ENCODE peak calls at places on chromosomes 6 and 20, in five cellular contexts. A, G, T, P and Y are unnamed samples.

GRCh38 chr6:40891131-40891530 is 147.9 kb downstream of the UNC5CL start:
- DNase-seq in G (no peak), P (peak), A (no peak), T (no peak), Y (no peak)

GRCh38 chr20:6780414-6780813 is 12.9 kb downstream of the BMP2 start:
- DNase-seq in A (no peak), T (no peak), G (no peak), P (no peak), Y (no peak)

GRCh38 chr20:22312744-22313346 is 271.5 kb downstream of the FOXA2 start:
- DNase-seq in G (no peak), T (no peak), P (peak), A (peak), Y (peak)

GRCh38 chr6:133241901-133242760 is 974 bp downstream of the EYA4 start:
- DNase-seq in T (no peak), G (peak), P (peak), A (peak), Y (no peak)

GRCh38 chr20:54139188-54139587 is 34.6 kb downstream of the CYP24A1 start:
- DNase-seq in G (no peak), A (no peak), P (no peak), T (no peak), Y (no peak)

GRCh38 chr20:63009988-63010769 is 3.4 kb upstream of the BHLHE23 start:
- DNase-seq in G (peak), A (no peak), T (no peak), P (peak), Y (no peak)

GRCh38 chr6:157317129-157317814 is 6.0 kb downstream of the TMEM242 start:
- DNase-seq in P (no peak), T (no peak), G (no peak), A (no peak), Y (peak)

GRCh38 chr6:111171577-111172400 is 84.5 kb downstream of the SLC16A10 start:
- DNase-seq in P (no peak), T (no peak), G (peak), A (no peak), Y (no peak)

GRCh38 chr20:3680701-3681351 is 984 bp downstream of the ADAM33 start:
- DNase-seq in G (no peak), P (peak), T (no peak), A (no peak), Y (no peak)

GRCh38 chr20:34293589-34293988 is 9.6 kb downstream of the AHCY start:
- DNase-seq in P (no peak), T (no peak), A (no peak), G (no peak), Y (no peak)

GRCh38 chr6:139150915-139151314 is 16.0 kb downstream of the HECA start:
- DNase-seq in P (no peak), T (no peak), A (no peak), G (no peak), Y (no peak)

GRCh38 chr6:157592566-157592965 is 211.6 kb downstream of the ZDHHC14 start:
- DNase-seq in A (peak), P (no peak), T (no peak), G (no peak), Y (no peak)

GRCh38 chr6:157954150-157955117 is 27.2 kb upstream of the SYNJ2 start:
- DNase-seq in T (no peak), G (no peak), P (peak), A (peak), Y (peak)

GRCh38 chr6:125597411-125598253 is 151.8 kb upstream of the HEY2 start:
- DNase-seq in G (no peak), A (no peak), T (peak), P (no peak), Y (peak)

GRCh38 chr6:30071081-30071818 is 4.3 kb downstream of the PPP1R11 start:
- DNase-seq in G (no peak), A (peak), T (peak), P (peak), Y (no peak)
- H3K4me3 ChIP-seq in G (no peak), A (peak), T (no peak), P (no peak), Y (no peak)

GRCh38 chr6:10589429-10589727 is 68.2 kb downstream of the GCNT2 start:
- DNase-seq in T (no peak), G (no peak), A (no peak), P (no peak), Y (no peak)

GRCh38 chr6:10589983-10590382 is 68.8 kb downstream of the GCNT2 start:
- DNase-seq in A (no peak), T (no peak), P (no peak), G (no peak), Y (no peak)

GRCh38 chr6:10588562-10589428 is 67.6 kb downstream of the GCNT2 start:
- DNase-seq in T (no peak), P (no peak), A (no peak), G (no peak), Y (no peak)

GRCh38 chr6:10587694-10588392 is 66.7 kb downstream of the GCNT2 start:
- DNase-seq in T (no peak), P (no peak), A (no peak), G (no peak), Y (no peak)

GRCh38 chr6:10591411-10592160 is 70.4 kb downstream of the GCNT2 start:
- DNase-seq in P (no peak), T (no peak), G (no peak), A (no peak), Y (no peak)
- TF ChIP-seq CTCF in P (no peak), T (no peak), G (no peak), A (no peak), Y (no peak)

GRCh38 chr20:38881806-38882440 is 44.3 kb upstream of the FAM83D start:
- DNase-seq in A (no peak), T (peak), P (no peak), G (no peak), Y (no peak)

GRCh38 chr20:38882600-38882999 is 43.6 kb upstream of the FAM83D start:
- DNase-seq in A (no peak), T (no peak), P (no peak), G (no peak), Y (no peak)

GRCh38 chr20:38883081-38883980 is 42.9 kb upstream of the FAM83D start:
- DNase-seq in G (no peak), T (peak), A (no peak), P (no peak), Y (no peak)

GRCh38 chr20:38878798-38879197 is 47.4 kb upstream of the FAM83D start:
- DNase-seq in A (peak), G (no peak), T (no peak), P (peak), Y (no peak)

DNA sequence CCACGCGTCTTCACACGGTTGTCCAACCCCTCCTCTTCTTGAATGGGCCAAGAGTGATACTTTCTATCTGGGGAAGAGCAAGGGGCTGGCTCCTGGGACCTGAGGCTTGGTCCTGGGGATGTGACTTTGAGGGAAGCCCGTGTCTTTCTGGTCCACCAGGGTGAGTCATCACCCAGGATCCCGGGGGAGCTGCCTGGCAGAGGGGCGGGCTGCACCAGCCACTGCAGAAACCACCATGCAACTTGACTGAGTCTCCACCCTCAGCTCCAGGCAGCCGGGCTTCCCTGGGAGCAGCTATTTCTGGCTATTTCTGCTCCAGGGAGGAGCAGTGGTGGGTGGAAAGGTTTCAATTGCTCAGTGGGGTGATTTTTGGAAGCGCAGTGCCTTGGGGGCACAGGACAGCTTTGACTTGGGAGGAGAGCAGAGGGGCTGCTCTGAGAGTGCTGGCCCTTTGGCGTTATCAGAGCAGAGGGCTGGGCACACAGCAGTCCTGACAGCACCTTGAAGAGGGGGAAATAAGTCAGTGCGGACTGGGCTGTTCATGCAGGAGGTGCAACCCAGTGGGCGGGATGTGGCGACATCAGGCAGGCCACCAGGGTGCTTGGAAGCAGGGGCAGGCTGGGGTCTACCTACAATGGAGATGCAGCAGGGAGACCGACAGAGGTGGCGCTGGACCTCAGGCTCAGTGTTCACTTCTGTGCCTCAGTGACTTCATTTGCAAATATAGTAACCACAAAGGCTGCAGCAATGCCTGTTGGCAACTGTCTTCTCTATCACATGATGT is 45.1 kb upstream of the FAM83D start:
- DNase-seq in T (peak), P (no peak), G (no peak), A (no peak), Y (no peak)
- H3K4me3 ChIP-seq in T (no peak), P (no peak), G (no peak), A (no peak), Y (no peak)

GRCh38 chr6:16563628-16564240 is 197.5 kb downstream of the ATXN1 start:
- DNase-seq in G (no peak), P (no peak), T (no peak), A (no peak), Y (no peak)

GRCh38 chr6:16562498-16562897 is 198.8 kb downstream of the ATXN1 start:
- DNase-seq in A (no peak), P (no peak), T (no peak), G (no peak), Y (no peak)

GRCh38 chr6:16568128-16568527 is 193.1 kb downstream of the ATXN1 start:
- DNase-seq in A (no peak), G (no peak), P (no peak), T (no peak), Y (no peak)

GRCh38 chr6:16559091-16559490 is 202.2 kb downstream of the ATXN1 start:
- DNase-seq in A (no peak), P (no peak), T (no peak), G (no peak), Y (no peak)

GRCh38 chr6:16564430-16564829 is 196.8 kb downstream of the ATXN1 start:
- DNase-seq in P (no peak), T (no peak), G (no peak), A (no peak), Y (no peak)
- TF ChIP-seq CTCF in P (no peak), T (no peak), G (no peak), A (no peak), Y (no peak)

GRCh38 chr20:14334306-14334930 is 3.0 kb downstream of the FLRT3 start:
- DNase-seq in A (peak), G (no peak), P (peak), T (no peak), Y (no peak)
- H3K4me3 ChIP-seq in A (no peak), G (no peak), P (peak), T (peak), Y (peak)

DNA sequence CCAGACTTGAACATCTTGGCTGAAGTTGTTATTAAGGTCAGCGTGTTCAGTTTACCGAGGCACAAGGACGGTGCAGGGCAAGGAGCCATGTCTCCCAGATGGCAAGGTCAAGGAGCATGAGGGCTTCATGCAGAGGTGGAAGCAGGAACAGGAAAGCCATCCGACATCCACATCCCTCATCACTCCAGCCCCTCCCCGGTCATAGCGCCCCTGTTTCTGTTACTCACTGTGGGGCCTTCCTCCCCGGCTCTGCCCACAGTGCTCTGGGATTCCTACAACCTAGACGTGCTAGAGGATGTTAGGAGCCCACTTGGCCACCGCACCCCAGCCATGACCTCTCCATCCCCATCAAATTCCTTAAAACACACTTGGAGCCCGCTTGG is 146.7 kb downstream of the TTLL2 start:
- DNase-seq in P (no peak), G (no peak), T (no peak), A (no peak), Y (no peak)
- TF ChIP-seq CTCF in P (no peak), G (no peak), T (no peak), A (no peak), Y (no peak)

GRCh38 chr6:96624957-96625356 is 62.0 kb downstream of the FHL5 start:
- DNase-seq in G (no peak), A (no peak), P (no peak), T (no peak), Y (no peak)
- H3K4me3 ChIP-seq in G (no peak), A (no peak), P (no peak), T (no peak), Y (no peak)

DNA sequence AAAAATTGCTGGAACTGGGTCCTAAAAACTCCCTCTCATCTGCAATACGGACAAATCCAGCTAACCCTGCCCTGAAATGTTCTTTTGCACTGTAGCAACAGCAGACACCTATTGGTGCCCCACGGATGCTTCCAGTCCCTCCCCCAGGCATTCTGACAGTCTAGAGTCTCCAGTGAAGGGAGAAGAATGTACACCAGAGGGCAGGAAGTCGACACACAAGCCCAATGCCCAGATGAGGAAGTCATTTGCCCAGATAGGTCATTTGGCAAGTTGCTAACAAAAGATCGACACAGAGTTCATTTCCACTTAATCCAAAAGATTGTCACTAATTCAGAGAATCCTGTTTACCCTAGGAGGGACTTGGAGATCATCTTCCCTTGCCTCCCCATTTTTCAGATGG is 293.0 kb upstream of the PRDM1 start:
- DNase-seq in A (no peak), P (no peak), G (no peak), T (no peak), Y (no peak)
- TF ChIP-seq CTCF in A (peak), P (peak), G (peak), T (peak), Y (peak)

DNA sequence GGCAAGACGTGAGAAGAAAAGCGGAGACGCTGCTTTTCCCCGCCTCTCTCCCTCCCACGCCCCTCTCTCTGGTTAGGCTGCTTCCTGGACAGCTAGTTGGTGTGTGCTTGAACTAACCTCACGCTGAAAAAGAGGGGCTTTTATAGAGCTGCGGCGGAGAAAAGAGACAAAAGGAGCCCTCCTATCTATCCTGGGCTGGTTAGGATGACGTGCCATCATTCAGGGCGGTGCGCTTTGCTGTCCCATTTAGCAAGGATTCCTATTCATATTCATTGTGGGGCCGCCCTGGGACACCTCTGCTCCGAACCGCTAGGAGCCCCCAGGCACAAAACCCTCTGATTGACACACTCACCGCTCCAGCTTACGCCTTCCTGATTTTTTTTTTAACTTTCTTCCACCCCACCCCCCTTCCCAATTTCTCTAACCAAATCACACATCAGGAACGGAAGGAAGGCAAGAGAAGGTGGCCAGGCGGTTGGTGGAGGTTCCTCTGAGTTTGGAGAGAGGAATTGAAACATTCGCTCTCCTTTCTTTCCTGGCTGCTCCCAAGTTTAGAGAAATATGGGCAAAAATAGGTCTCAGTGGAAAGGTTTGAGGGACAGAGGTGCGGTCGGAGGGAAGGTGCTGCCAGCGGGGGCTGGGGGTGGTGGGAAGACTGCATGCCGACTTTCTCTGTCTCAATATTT is at the start of gene OLIG3:
- DNase-seq in T (no peak), G (no peak), A (peak), P (peak), Y (no peak)
- H3K4me3 ChIP-seq in T (no peak), G (no peak), A (peak), P (no peak), Y (no peak)